ENCODE peak calls at places on chromosomes 6 and 20, in nine cellular contexts. D is GM12878, I is fibroblast of lung, G is RWPE1, M is H9, P is astrocyte, Y is pancreas, C is suprapubic skin, O is neural progenitor cell. K is an unnamed sample.

GRCh38 chr6:8110117-8110721 is 7.9 kb upstream of the EEF1E1 start:
- DNase-seq in O (no peak), P (no peak), D (no peak), M (no peak), C (no peak), Y (no peak), I (no peak), G (no peak), K (no peak)

GRCh38 chr20:31604567-31605030 is 490 bp upstream of the ID1 start:
- DNase-seq in M (no peak), Y (no peak), G (no peak), C (no peak), D (no peak), P (no peak), O (peak; percentile 59), I (no peak), K (no peak)

GRCh38 chr20:11172881-11173280 is 499.1 kb upstream of the JAG1 start:
- DNase-seq in I (no peak), Y (no peak), D (no peak), P (no peak), G (no peak), O (no peak), M (no peak), C (no peak), K (no peak)

GRCh38 chr6:44569931-44570385 is 182.5 kb downstream of the CDC5L start:
- DNase-seq in O (no peak), I (peak; percentile 41), G (no peak), P (peak; percentile 73), C (no peak), M (peak; percentile 35), Y (no peak), D (no peak), K (peak; percentile 23)

GRCh38 chr20:63696311-63696627 is 183 bp upstream of the TNFRSF6B start:
- DNase-seq in M (peak; percentile 90), C (no peak), G (peak; percentile 95), P (peak; percentile 33), I (peak; percentile 25), O (peak; percentile 62), Y (peak; percentile 82), D (no peak), K (no peak)

GRCh38 chr20:23445596-23446217 is 6.2 kb downstream of the CSTL1 start:
- DNase-seq in D (no peak), I (peak; percentile 67), G (peak; percentile 48), M (no peak), P (peak; percentile 85), O (no peak), Y (no peak), C (no peak), K (no peak)

GRCh38 chr6:45965787-45966186 is 49.9 kb downstream of the CLIC5 start:
- DNase-seq in O (no peak), D (no peak), M (no peak), Y (no peak), G (peak; percentile 51), P (peak; percentile 80), I (peak; percentile 3), C (no peak), K (no peak)

GRCh38 chr6:109978174-109979032 is at the start of gene GPR6:
- DNase-seq in I (peak; percentile 48), D (no peak), O (peak; percentile 96), G (peak; percentile 45), Y (peak; percentile 89), M (peak; percentile 87), C (no peak), P (peak; percentile 27), K (peak; percentile 48)

GRCh38 chr20:62352402-62353288 is 14.5 kb downstream of the LAMA5 start:
- DNase-seq in O (no peak), Y (peak; percentile 86), I (no peak), D (no peak), G (peak; percentile 86), P (no peak), C (no peak), M (no peak), K (no peak)

GRCh38 chr20:19817017-19817416 is 59.0 kb downstream of the RIN2 start:
- DNase-seq in D (no peak), C (no peak), P (peak; percentile 94), M (no peak), O (no peak), Y (no peak), G (peak; percentile 79), I (peak; percentile 54), K (no peak)

GRCh38 chr20:21244808-21245207 is 58.3 kb upstream of the XRN2 start:
- DNase-seq in M (no peak), G (no peak), I (no peak), P (no peak), O (no peak), Y (no peak), D (no peak), C (no peak), K (no peak)

GRCh38 chr20:23235173-23236027 is 115.2 kb upstream of the NXT1 start:
- DNase-seq in D (no peak), C (peak; percentile 79), P (peak; percentile 25), Y (no peak), O (peak; percentile 75), G (peak; percentile 71), I (peak; percentile 87), M (peak; percentile 83), K (no peak)

GRCh38 chr20:11790047-11790446 is 127.6 kb upstream of the BTBD3 start:
- DNase-seq in Y (no peak), M (no peak), P (no peak), O (no peak), D (no peak), C (no peak), I (no peak), G (no peak), K (no peak)

GRCh38 chr20:45174434-45175364 is at the start of gene PI3:
- DNase-seq in P (peak; percentile 2), D (no peak), M (no peak), Y (no peak), I (no peak), G (peak; percentile 98), C (no peak), O (no peak), K (no peak)

GRCh38 chr20:52102126-52102525 is 89.5 kb downstream of the ZFP64 start:
- DNase-seq in D (no peak), Y (no peak), I (no peak), M (no peak), C (no peak), G (no peak), O (no peak), P (no peak), K (no peak)

GRCh38 chr6:123849406-123849805 is 45.7 kb downstream of the NKAIN2 start:
- DNase-seq in P (no peak), M (no peak), D (no peak), C (no peak), Y (no peak), O (no peak), I (no peak), G (no peak), K (peak; percentile 30)

GRCh38 chr6:14747881-14748520 is 497.9 kb upstream of the JARID2 start:
- DNase-seq in Y (no peak), D (no peak), G (no peak), O (no peak), I (peak; percentile 43), C (no peak), P (peak; percentile 90), M (no peak), K (no peak)

GRCh38 chr6:2960935-2961334 is 10.4 kb downstream of the SERPINB6 start:
- DNase-seq in Y (no peak), M (no peak), D (no peak), C (no peak), O (no peak), I (no peak), G (no peak), P (no peak), K (no peak)

GRCh38 chr6:69624944-69625343 is 171.9 kb downstream of the LMBRD1 start:
- DNase-seq in D (no peak), O (no peak), C (no peak), P (no peak), M (no peak), Y (no peak), G (no peak), I (peak; percentile 0), K (no peak)

GRCh38 chr6:115514656-115515055 is 546.0 kb downstream of the FRK start:
- DNase-seq in C (no peak), M (no peak), D (no peak), G (peak; percentile 5), O (no peak), Y (no peak), P (peak; percentile 14), I (peak; percentile 53), K (no peak)

GRCh38 chr20:41619360-41620115 is 1.4 kb upstream of the CHD6 start:
- DNase-seq in M (no peak), O (no peak), D (no peak), G (no peak), C (no peak), Y (no peak), P (peak; percentile 14), I (no peak), K (no peak)
- H3K27ac ChIP-seq in M (no peak overlapping the region), O (no peak overlapping the region), D (no peak overlapping the region), G (no peak overlapping the region), C (no peak overlapping the region), Y (no peak overlapping the region), P (no peak overlapping the region), I (no peak overlapping the region), K (no peak overlapping the region)

DNA sequence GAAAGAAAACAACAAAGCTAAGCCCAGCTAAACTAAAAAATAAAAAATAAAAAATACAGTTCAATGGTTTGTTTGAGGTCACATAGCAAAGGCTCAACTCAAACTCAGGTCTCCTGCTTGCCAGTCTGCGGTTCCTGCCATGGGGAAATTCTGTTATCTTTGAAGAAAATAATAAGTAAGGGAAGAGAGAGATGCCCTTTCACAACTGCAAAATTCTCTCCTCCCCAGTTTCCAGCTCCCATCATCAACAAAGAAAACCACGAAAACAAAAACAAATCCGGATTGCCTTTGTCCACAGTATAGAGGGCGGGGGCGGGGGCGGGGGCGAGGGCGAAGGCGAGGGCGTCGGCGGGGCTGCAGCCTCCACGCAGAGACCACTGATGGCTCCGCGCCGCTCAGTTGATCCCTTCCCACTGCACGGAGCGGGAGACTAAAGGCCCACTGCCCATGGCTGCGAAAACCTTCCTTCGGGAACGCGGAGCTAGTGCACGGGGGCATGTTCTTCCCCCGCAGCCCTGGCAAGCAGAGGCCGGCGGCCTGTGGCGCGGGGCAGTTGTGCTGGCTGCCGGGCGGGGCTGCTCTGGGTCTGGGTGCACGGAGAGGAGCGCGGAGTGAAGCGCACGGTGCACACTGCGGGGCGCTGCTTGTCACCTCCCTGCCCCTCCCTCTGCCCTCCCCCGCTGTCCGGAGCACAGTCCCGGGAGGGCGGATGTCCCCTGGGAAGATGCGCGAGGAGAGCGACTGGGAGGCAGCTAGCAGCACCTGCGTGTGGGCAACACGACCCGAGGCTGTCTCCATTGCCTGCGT is 54.2 kb upstream of the TPD52L1 start:
- DNase-seq in Y (peak; percentile 73), P (peak; percentile 57), D (no peak), I (peak; percentile 59), C (no peak), M (peak; percentile 72), G (peak; percentile 59), O (peak; percentile 72), K (peak; percentile 65)
- H3K27ac ChIP-seq in Y (no peak overlapping the region), P (peak overlapping the region; percentile 39), D (no peak overlapping the region), I (peak overlapping the region; percentile 48), C (no peak overlapping the region), M (no peak overlapping the region), G (no peak overlapping the region), O (no peak overlapping the region), K (peak overlapping the region; percentile 89)

GRCh38 chr6:4347877-4348276 is 212.5 kb upstream of the ECI2 start:
- DNase-seq in O (no peak), D (no peak), M (no peak), I (no peak), P (no peak), C (no peak), G (no peak), Y (no peak), K (no peak)
- H3K27ac ChIP-seq in O (no peak overlapping the region), D (no peak overlapping the region), M (no peak overlapping the region), I (no peak overlapping the region), P (no peak overlapping the region), C (no peak overlapping the region), G (no peak overlapping the region), Y (no peak overlapping the region), K (no peak overlapping the region)

GRCh38 chr6:4020822-4021132 is 58.2 kb downstream of the FAM217A start:
- DNase-seq in C (no peak), P (no peak), G (no peak), M (no peak), Y (no peak), O (no peak), I (no peak), D (no peak), K (no peak)
- H3K27ac ChIP-seq in C (peak overlapping the region; percentile 99), P (peak overlapping the region; percentile 95), G (peak overlapping the region; percentile 96), M (peak overlapping the region; percentile 56), Y (peak overlapping the region; percentile 96), O (peak overlapping the region; percentile 96), I (peak overlapping the region; percentile 97), D (peak overlapping the region; percentile 90), K (peak overlapping the region; percentile 76)

K was measured in caudate nucleus.